ENCODE peak calls at places on chromosome 6, in four cellular contexts. C, Q, X and Z are unnamed samples.

GRCh38 chr6:110816677-110817076 is 1.4 kb upstream of the CDK19 start:
- DNase-seq in C (no peak), Q (no peak), X (no peak), Z (no peak)

GRCh38 chr6:19866199-19866872 is 29.2 kb downstream of the ID4 start:
- DNase-seq in X (no peak), Q (no peak), C (no peak), Z (no peak)

GRCh38 chr6:117266948-117267347 is 1.6 kb downstream of the VGLL2 start:
- DNase-seq in X (no peak), C (no peak), Q (no peak), Z (no peak)

GRCh38 chr6:24234043-24234442 is 108.0 kb downstream of the NRSN1 start:
- DNase-seq in Q (no peak), C (no peak), X (no peak), Z (no peak)

GRCh38 chr6:17932362-17932852 is 55.0 kb downstream of the KIF13A start:
- DNase-seq in C (no peak), X (no peak), Q (no peak), Z (no peak)

GRCh38 chr6:147281895-147282565 is 77.8 kb downstream of the STXBP5 start:
- DNase-seq in C (no peak), X (no peak), Q (no peak), Z (no peak)

GRCh38 chr6:134094436-134094835 is 42.0 kb upstream of the SLC2A12 start:
- DNase-seq in C (no peak), Q (no peak), X (no peak), Z (no peak)

GRCh38 chr6:170473226-170473789 is 79.8 kb downstream of the PSMB1 start:
- DNase-seq in C (no peak), X (no peak), Q (no peak), Z (no peak)

GRCh38 chr6:149264629-149265028 is 52.9 kb upstream of the TAB2 start:
- DNase-seq in Q (no peak), C (no peak), X (no peak), Z (no peak)

GRCh38 chr6:33633462-33634158 is 12.5 kb downstream of the ITPR3 start:
- DNase-seq in X (no peak), C (peak; percentile 35), Q (no peak), Z (no peak)

GRCh38 chr6:124683507-124683906 is 278.7 kb upstream of the RNF217 start:
- DNase-seq in C (no peak), X (no peak), Q (no peak), Z (no peak)

GRCh38 chr6:7883381-7883780 is 27.2 kb downstream of the TXNDC5 start:
- DNase-seq in X (no peak), Q (no peak), C (no peak), Z (no peak)

GRCh38 chr6:7882505-7883257 is 27.9 kb downstream of the TXNDC5 start:
- DNase-seq in X (no peak), Q (no peak), C (no peak), Z (no peak)

GRCh38 chr6:7880718-7881107 is 29.9 kb downstream of the TXNDC5 start:
- DNase-seq in X (no peak), Q (no peak), C (no peak), Z (no peak)

GRCh38 chr6:7879980-7880717 is 30.4 kb downstream of the TXNDC5 start:
- DNase-seq in X (no peak), C (no peak), Q (no peak), Z (no peak)

GRCh38 chr6:7881765-7882500 is 28.7 kb downstream of the TXNDC5 start:
- DNase-seq in C (no peak), X (no peak), Q (peak; percentile 11), Z (no peak)
- TF ChIP-seq CTCF in C (no peak), X (no peak), Q (no peak), Z (no peak)

DNA sequence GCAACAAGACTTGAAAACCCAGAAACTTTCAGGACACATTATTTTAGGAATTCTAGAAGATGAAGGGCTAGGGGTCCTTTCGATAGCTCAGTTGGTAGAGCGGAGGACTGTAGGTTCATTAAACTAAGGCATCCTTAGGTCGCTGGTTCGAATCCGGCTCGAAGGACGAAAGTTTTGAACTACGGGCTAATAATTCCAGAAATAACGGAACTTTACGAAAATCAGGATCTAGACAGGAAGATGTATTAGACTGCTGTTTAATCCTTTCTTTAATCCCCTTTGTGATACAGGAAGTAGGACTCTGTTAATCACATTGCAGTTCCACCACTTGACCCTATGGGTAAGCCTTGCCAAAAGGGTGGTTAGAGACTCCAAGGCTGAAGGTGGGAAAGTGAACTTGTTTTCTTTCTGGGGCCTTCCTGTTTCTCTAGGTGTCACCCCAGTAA is 21.2 kb upstream of the ABT1 start:
- DNase-seq in Q (no peak), X (no peak), C (no peak), Z (no peak)
- TF ChIP-seq CTCF in Q (no peak), X (no peak), C (no peak), Z (no peak)

GRCh38 chr6:135411339-135411738 is 86.2 kb downstream of the AHI1 start:
- DNase-seq in Q (no peak), C (no peak), X (no peak), Z (no peak)
- TF ChIP-seq CTCF in Q (peak; percentile 38), C (no peak), X (peak; percentile 24), Z (peak; percentile 42)

GRCh38 chr6:31689249-31690110 is 8.6 kb upstream of the LY6G5C start:
- DNase-seq in C (no peak), X (no peak), Q (no peak), Z (no peak)
- TF ChIP-seq CTCF in C (peak; percentile 18), X (peak; percentile 49), Q (no peak), Z (peak; percentile 44)

GRCh38 chr6:67935976-67936477 is 699.1 kb upstream of the ADGRB3 start:
- DNase-seq in C (no peak), Q (no peak), X (no peak), Z (no peak)

DNA sequence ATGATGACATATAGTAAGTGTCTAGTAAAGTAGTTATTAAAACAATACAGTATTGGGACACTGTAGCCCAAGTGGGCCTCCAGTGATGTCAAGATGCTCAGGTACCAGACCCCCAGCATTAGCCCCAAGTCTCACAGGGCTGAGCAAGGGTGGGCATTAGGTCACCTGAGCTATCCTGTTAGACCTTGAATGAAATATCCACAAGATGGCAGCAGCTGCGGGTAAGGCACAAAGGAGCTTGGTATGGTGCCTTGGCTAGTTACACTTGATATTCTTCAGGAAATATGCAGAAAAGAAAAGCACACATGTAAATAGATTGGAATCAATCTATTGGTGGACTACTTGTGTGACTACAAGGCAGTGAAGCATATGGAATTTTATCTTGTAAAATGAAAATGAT is 701.8 kb upstream of the ADGRB3 start:
- DNase-seq in Q (no peak), X (no peak), C (no peak), Z (no peak)
- TF ChIP-seq CTCF in Q (no peak), X (peak; percentile 11), C (no peak), Z (no peak)

GRCh38 chr6:42436825-42437224 is 14.9 kb downstream of the TRERF1 start:
- DNase-seq in C (no peak), Q (no peak), X (no peak), Z (no peak)
- TF ChIP-seq CTCF in C (no peak), Q (no peak), X (no peak), Z (no peak)

DNA sequence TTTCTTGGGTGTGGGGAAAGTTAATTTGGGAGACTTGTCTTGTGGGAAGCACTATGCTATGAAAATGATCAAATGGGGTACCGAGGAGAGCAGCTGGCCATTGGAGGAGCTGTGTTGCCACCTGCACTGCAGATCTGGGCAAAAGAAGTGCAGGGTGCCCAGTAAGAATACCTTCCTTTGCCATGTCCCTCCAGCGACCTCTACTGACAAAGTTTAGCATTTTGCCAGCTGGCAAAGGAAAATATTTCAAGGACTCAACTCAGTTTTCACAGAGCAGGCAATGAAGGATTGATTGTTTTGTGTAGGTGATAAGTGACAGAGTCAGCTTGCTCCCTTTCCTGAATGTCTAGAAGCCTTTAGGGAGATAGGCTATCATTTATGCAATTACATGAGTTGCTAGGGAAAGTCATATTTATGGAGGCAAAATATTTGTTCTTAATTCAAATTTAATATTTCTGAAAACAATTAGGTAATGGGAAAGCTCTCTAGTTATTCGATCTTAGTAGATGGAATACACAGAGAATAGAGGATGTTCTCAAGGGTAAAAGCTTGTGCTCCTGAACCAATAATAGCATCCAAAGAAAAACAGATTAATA is 118.4 kb downstream of the FARS2 start:
- DNase-seq in Q (no peak), C (peak; percentile 9), X (no peak), Z (no peak)
- TF ChIP-seq CTCF in Q (peak; percentile 85), C (peak; percentile 46), X (peak; percentile 50), Z (peak; percentile 48)